ENCODE peak calls at places on chromosomes 12 and 14, in six cellular contexts. U is fibroblast of pulmonary artery, C is H9, Y is pancreas, T is astrocyte of the spinal cord, Q is breast epithelium. E is an unnamed sample.

GRCh38 chr12:2034633-2035420 is 18.0 kb upstream of the CACNA1C start:
- DNase-seq in Y (peak; percentile 75), C (peak; percentile 93), T (peak; percentile 62), Q (peak; percentile 70), U (peak; percentile 78), E (peak; percentile 79)

GRCh38 chr12:12441891-12442461 is 85.1 kb downstream of the BORCS5 start:
- DNase-seq in Y (no peak), U (peak; percentile 50), T (peak; percentile 5), Q (no peak), C (no peak), E (no peak)

GRCh38 chr12:75878382-75878720 is 153.2 kb downstream of the PHLDA1 start:
- DNase-seq in U (peak; percentile 93), C (no peak), Y (no peak), Q (no peak), T (peak; percentile 55), E (no peak)

GRCh38 chr14:100850841-100851585 is 25.1 kb downstream of the MEG3 start:
- DNase-seq in Y (peak; percentile 68), Q (peak; percentile 26), C (peak; percentile 79), U (peak; percentile 27), T (no peak), E (peak; percentile 63)

GRCh38 chr14:59333668-59334067 is 131.5 kb downstream of the GPR135 start:
- DNase-seq in U (peak; percentile 99), C (no peak), Y (no peak), Q (peak; percentile 72), T (peak; percentile 91), E (no peak)

GRCh38 chr14:66072190-66072905 is 413.8 kb upstream of the CCDC196 start:
- DNase-seq in C (no peak), T (no peak), Q (no peak), Y (no peak), U (no peak), E (no peak)

GRCh38 chr14:67263499-67264149 is 22.4 kb downstream of the PALS1 start:
- DNase-seq in T (peak; percentile 78), U (peak; percentile 73), Y (no peak), C (no peak), Q (no peak), E (no peak)

GRCh38 chr14:55540847-55541773 is 38.9 kb upstream of the KTN1 start:
- DNase-seq in Q (no peak), T (no peak), C (no peak), Y (no peak), U (no peak), E (no peak)

GRCh38 chr12:26062566-26062965 is 62.3 kb downstream of the BHLHE41 start:
- DNase-seq in Y (no peak), C (no peak), U (peak; percentile 62), T (peak; percentile 75), Q (no peak), E (no peak)

GRCh38 chr12:94073441-94074051 is 74.8 kb upstream of the PLXNC1 start:
- DNase-seq in Q (no peak), U (peak; percentile 37), Y (no peak), C (no peak), T (no peak), E (no peak)

GRCh38 chr12:54377797-54378515 is 6.6 kb downstream of the ZNF385A start:
- DNase-seq in U (no peak), Q (no peak), Y (no peak), C (no peak), T (no peak), E (no peak)

DNA sequence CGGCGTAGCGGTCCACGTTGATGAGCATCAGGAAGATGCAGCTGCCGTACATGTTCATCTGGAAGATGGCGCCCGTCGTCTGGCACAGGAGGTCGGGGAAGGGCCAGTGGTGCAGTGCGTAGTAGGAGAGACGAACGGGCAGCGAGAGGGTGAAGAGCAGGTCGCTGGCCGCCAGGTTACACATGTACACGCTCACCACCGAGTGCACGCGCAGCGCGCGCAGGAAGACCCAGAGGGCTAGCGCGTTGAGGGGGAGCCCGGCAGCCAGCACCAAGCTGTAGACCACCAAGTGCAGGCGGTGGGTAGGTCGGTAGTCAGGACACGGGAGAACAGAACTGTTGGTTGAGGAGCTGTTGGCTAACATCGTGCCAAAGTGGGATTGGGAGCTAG is 13.7 kb upstream of the CHD4 start:
- DNase-seq in U (no peak), C (no peak), Q (no peak), T (no peak), Y (no peak), E (no peak)
- TF ChIP-seq CTCF in U (no peak), C (no peak), Q (no peak), T (no peak), Y (no peak), E (no peak)

GRCh38 chr14:30680036-30680435 is 57.9 kb downstream of the SCFD1 start:
- DNase-seq in C (no peak), U (no peak), Y (no peak), T (no peak), Q (no peak), E (no peak)

GRCh38 chr14:30679032-30679431 is 56.9 kb downstream of the SCFD1 start:
- DNase-seq in U (no peak), C (no peak), T (no peak), Y (no peak), Q (no peak), E (no peak)

GRCh38 chr14:30681752-30682355 is 59.7 kb downstream of the SCFD1 start:
- DNase-seq in T (peak; percentile 17), Y (no peak), Q (no peak), U (peak; percentile 29), C (no peak), E (no peak)
- TF ChIP-seq CTCF in T (peak; percentile 58), Y (no peak), Q (no peak), U (peak; percentile 54), C (peak; percentile 73), E (no peak)

DNA sequence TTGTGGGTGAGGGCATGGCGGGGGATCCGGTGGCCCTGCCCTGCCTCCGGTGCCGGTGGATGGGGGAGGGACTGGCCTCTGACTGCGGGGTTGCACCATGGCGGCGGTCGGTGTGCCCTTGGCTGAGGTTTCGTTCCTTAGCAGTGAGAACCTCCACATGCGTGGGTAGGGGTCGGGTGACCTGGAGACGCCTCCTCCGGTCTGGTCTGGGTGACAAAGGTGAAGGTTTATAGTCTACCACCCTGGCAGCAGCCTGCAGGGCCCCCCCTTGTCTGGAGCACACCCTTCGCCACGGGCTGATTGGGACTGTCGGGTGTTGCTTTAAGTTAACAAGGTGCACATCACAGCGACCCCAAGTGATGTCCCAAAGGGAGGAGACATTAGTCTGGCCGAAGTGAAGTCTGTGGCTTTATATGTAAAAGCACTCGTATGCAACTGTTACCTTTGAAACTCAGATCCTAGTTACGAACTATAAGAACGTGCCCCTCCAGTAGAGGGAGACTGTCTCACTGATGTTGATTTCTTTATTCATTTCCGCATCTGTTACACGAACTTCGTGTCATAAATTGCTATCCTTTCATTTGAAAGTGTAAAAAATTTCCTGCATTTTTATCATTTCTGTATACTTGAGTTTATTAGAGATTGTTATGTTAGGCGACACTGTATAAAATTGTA is 74.4 kb downstream of the WDR20 start:
- DNase-seq in Q (no peak), C (no peak), U (no peak), T (no peak), Y (no peak), E (no peak)
- TF ChIP-seq CTCF in Q (no peak), C (peak; percentile 62), U (peak; percentile 20), T (peak; percentile 14), Y (no peak), E (no peak)

DNA sequence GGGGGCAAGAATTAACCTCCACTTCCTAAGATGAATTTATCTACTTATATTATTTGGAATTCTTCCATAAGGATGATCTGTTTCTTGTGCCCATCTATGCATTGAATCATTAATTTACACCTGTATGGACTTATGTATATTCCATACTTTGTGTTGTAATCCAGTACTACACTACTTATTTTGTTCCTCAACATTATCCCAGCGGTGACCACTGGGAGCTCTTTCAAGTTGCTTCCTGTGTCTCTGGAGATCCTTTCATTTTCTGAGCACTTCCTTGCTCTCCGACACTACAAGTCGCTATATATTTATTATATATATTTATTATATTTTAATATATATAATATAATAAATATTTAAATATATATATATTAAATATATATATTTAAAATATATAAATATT is 54.9 kb upstream of the SCN8A start:
- DNase-seq in Y (no peak), T (no peak), U (peak; percentile 27), C (no peak), Q (no peak), E (no peak)
- TF ChIP-seq CTCF in Y (no peak), T (peak; percentile 17), U (peak; percentile 17), C (peak; percentile 49), Q (no peak), E (no peak)

GRCh38 chr12:30822385-30823139 is 67.8 kb upstream of the CAPRIN2 start:
- DNase-seq in Y (peak; percentile 38), U (peak; percentile 51), C (peak; percentile 79), T (peak; percentile 62), Q (peak; percentile 36), E (peak; percentile 24)
- TF ChIP-seq CTCF in Y (no peak), U (no peak), C (no peak), T (peak; percentile 11), Q (no peak), E (no peak)

DNA sequence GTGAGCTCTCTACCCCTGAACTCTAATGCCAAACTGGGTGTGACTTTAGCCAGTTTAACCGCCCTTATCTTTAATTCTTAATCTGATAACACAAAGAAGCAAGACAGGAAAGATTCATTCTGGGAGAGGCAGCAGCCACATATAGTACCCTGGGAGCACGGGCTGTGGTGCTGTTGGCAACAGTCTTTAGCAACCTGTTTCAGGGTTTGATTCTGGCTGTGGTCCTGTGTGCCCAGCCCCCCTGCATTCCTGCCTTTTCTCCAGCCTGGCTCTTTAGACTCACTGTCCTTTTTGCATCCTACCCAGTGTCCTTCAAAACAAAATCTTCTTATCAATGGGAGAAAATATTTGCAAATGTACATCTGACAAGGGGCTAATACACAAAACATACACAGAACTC is 275.2 kb downstream of the GXYLT1 start:
- DNase-seq in T (no peak), Y (no peak), Q (no peak), C (no peak), U (no peak), E (no peak)
- TF ChIP-seq CTCF in T (no peak), Y (no peak), Q (no peak), C (no peak), U (no peak), E (no peak)

DNA sequence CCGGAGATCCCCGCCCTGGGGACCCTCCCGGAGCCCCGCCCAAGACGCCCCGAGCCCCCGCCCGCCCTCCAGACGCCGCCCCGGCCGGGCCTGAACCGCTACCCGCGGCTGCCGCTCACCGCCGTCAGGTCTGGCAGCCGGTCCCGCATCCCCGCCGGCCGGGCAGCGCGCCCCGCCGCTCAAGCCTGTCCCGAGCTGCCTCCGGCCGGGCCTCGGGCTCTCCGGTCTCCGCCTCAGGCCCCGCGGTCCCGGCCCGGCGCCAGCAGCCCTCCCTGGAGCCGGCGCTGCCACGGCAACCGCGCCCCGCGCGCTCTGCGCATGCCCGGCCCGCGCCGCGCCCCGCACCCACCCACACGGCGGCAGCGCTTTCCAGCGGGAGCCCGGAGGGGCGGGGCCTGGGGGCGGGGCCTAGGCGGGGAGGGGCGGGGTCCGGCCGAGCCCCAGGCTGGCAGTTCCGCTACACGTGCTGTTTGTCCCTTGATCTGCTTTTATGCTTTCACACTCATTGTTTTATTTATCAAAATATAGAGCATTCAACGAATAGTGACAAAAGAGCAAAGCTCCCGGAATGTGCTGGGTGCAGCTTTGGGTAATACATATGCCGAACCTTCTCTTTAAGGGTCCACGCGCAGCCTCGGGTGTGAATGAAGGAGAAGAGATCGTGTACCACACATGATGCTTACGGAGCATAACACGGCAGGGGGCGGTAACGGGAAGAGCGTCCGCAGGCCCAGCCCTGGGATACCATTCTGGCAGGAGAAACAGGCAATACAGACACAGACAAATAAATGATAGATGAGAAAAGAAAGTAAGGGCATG is at the start of gene STX2:
- DNase-seq in T (peak; percentile 79), Q (peak; percentile 54), U (peak; percentile 81), Y (peak; percentile 83), C (peak; percentile 93), E (peak; percentile 96)
- TF ChIP-seq CTCF in T (peak; percentile 23), Q (no peak), U (peak; percentile 38), Y (no peak), C (peak; percentile 17), E (no peak)

GRCh38 chr14:20757963-20758362 is 10.2 kb upstream of the EDDM3B start:
- DNase-seq in T (no peak), C (peak; percentile 44), Q (no peak), U (no peak), Y (peak; percentile 11), E (no peak)
- TF ChIP-seq CTCF in T (no peak), C (peak; percentile 64), Q (no peak), U (peak; percentile 1), Y (peak; percentile 13), E (no peak)